ENCODE peak calls at places on chromosomes 7 and 10, in eight cellular contexts. L is left lung, J is neural progenitor cell, V is psoas muscle, B is transverse colon, Q is heart right ventricle, X is ovary, H is tibial nerve. E is an unnamed sample.

GRCh38 chr7:66643395-66643794 is 14.7 kb downstream of the KCTD7 start:
- DNase-seq in B (no peak), X (no peak), J (no peak), L (no peak), H (no peak), Q (no peak), V (no peak), E (no peak)

GRCh38 chr7:141362580-141363435 is 188.4 kb upstream of the AGK start:
- DNase-seq in B (no peak), Q (peak; percentile 38), L (no peak), V (no peak), X (no peak), J (no peak), H (no peak), E (peak; percentile 47)

GRCh38 chr7:158432369-158433270 is 155.0 kb downstream of the PTPRN2 start:
- DNase-seq in Q (no peak), X (no peak), L (no peak), V (no peak), H (no peak), J (no peak), B (peak; percentile 82), E (peak; percentile 1)

GRCh38 chr7:153530441-153530840 is 521.8 kb upstream of the DPP6 start:
- DNase-seq in B (no peak), J (no peak), H (no peak), V (no peak), L (no peak), X (no peak), Q (no peak), E (no peak)

GRCh38 chr10:133310399-133310755 is 1.7 kb downstream of the ZNF511 start:
- DNase-seq in H (no peak), V (no peak), L (peak; percentile 79), Q (no peak), B (no peak), X (no peak), J (no peak), E (no peak)

GRCh38 chr10:91381562-91381923 is 28.6 kb upstream of the HECTD2 start:
- DNase-seq in X (no peak), L (no peak), J (peak; percentile 7), B (no peak), V (no peak), Q (peak; percentile 6), H (no peak), E (no peak)

GRCh38 chr10:52578871-52579405 is 193.6 kb downstream of the MBL2 start:
- DNase-seq in V (no peak), B (no peak), L (no peak), X (no peak), Q (no peak), J (no peak), H (no peak), E (no peak)

GRCh38 chr7:82211333-82211732 is 232.2 kb downstream of the CACNA2D1 start:
- DNase-seq in Q (no peak), L (no peak), V (peak; percentile 59), X (no peak), B (no peak), H (no peak), J (no peak), E (no peak)

GRCh38 chr7:30923774-30924413 is 12.2 kb downstream of the AQP1 start:
- DNase-seq in L (peak; percentile 47), H (peak; percentile 2), Q (peak; percentile 3), X (peak; percentile 5), V (no peak), J (no peak), B (peak; percentile 3), E (no peak)

GRCh38 chr7:147771344-147771743 is 819.2 kb upstream of the C7orf33 start:
- DNase-seq in Q (no peak), X (no peak), H (no peak), J (peak; percentile 26), L (no peak), V (no peak), B (no peak), E (no peak)

GRCh38 chr10:17805921-17806577 is 3.1 kb upstream of the MRC1 start:
- DNase-seq in B (no peak), J (peak; percentile 21), Q (no peak), V (no peak), X (no peak), H (no peak), L (no peak), E (peak; percentile 12)

GRCh38 chr10:30059209-30060107 is at the start of gene JCAD:
- DNase-seq in L (peak; percentile 95), Q (peak; percentile 80), J (peak; percentile 90), X (peak; percentile 77), H (peak; percentile 75), B (peak; percentile 73), V (peak; percentile 85), E (peak; percentile 15)

GRCh38 chr10:52729259-52730104 is 43.1 kb downstream of the MBL2 start:
- DNase-seq in X (no peak), Q (no peak), H (no peak), B (no peak), L (no peak), V (no peak), J (peak; percentile 44), E (peak; percentile 18)

GRCh38 chr7:108003591-108003935 is 602 bp upstream of the LAMB1 start:
- DNase-seq in B (no peak), V (no peak), H (no peak), J (no peak), Q (no peak), L (no peak), X (no peak), E (no peak)
- H3K4me3 ChIP-seq in B (peak overlapping the region; percentile 77), V (peak overlapping the region; percentile 68), H (peak overlapping the region; percentile 82), J (peak overlapping the region; percentile 77), Q (peak overlapping the region; percentile 88), L (peak overlapping the region; percentile 43), X (peak overlapping the region; percentile 56), E (peak overlapping the region; percentile 80)

GRCh38 chr10:122341141-122341810 is 33.2 kb upstream of the PLEKHA1 start:
- DNase-seq in H (no peak), B (no peak), X (peak; percentile 30), Q (peak; percentile 56), V (no peak), L (no peak), J (no peak), E (no peak)
- H3K4me1 ChIP-seq in H (no peaks in the 10 kb centered on the region), B (peaks cover 22% of the 10 kb centered on the region), X (peaks cover 4% of the 10 kb centered on the region), Q (peaks cover 11% of the 10 kb centered on the region), V (peaks cover 8% of the 10 kb centered on the region), L (no peaks in the 10 kb centered on the region), J (peaks cover 4% of the 10 kb centered on the region), E (peaks cover 12% of the 10 kb centered on the region)

GRCh38 chr7:17305387-17306171 is 7.1 kb downstream of the AHR start:
- DNase-seq in V (no peak), H (no peak), B (no peak), L (no peak), J (no peak), Q (no peak), X (no peak), E (no peak)

GRCh38 chr7:17304926-17305325 is 6.5 kb downstream of the AHR start:
- DNase-seq in V (no peak), B (no peak), Q (no peak), L (no peak), H (no peak), X (no peak), J (no peak), E (peak; percentile 91)

GRCh38 chr7:17301491-17302101 is 3.1 kb downstream of the AHR start:
- DNase-seq in Q (peak; percentile 68), H (peak; percentile 91), V (no peak), L (no peak), J (peak; percentile 43), X (no peak), B (peak; percentile 32), E (peak; percentile 22)

GRCh38 chr7:17300012-17300411 is 1.6 kb downstream of the AHR start:
- DNase-seq in H (no peak), J (no peak), B (no peak), Q (no peak), V (no peak), X (no peak), L (no peak), E (peak; percentile 16)

GRCh38 chr7:17302575-17303142 is 4.2 kb downstream of the AHR start:
- DNase-seq in Q (no peak), X (no peak), V (no peak), J (no peak), L (no peak), B (no peak), H (no peak), E (peak; percentile 61)
- H3K4me3 ChIP-seq in Q (peak overlapping the region; percentile 92), X (no peak overlapping the region), V (peak overlapping the region; percentile 31), J (no peak overlapping the region), L (peak overlapping the region; percentile 80), B (peak overlapping the region; percentile 84), H (peak overlapping the region; percentile 93), E (peak overlapping the region; percentile 41)

GRCh38 chr7:5363729-5364128 is 59.9 kb downstream of the TNRC18 start:
- DNase-seq in V (no peak), Q (no peak), B (no peak), J (no peak), H (no peak), L (no peak), X (no peak), E (no peak)

GRCh38 chr7:5360451-5360850 is 63.2 kb downstream of the TNRC18 start:
- DNase-seq in X (no peak), Q (no peak), V (no peak), H (no peak), J (no peak), B (peak; percentile 29), L (no peak), E (no peak)

GRCh38 chr7:5360971-5361370 is 62.7 kb downstream of the TNRC18 start:
- DNase-seq in L (no peak), B (no peak), H (no peak), V (no peak), Q (no peak), J (no peak), X (no peak), E (no peak)

GRCh38 chr7:5361446-5362155 is 62.0 kb downstream of the TNRC18 start:
- DNase-seq in Q (no peak), H (no peak), B (no peak), X (no peak), V (no peak), L (no peak), J (no peak), E (no peak)

DNA sequence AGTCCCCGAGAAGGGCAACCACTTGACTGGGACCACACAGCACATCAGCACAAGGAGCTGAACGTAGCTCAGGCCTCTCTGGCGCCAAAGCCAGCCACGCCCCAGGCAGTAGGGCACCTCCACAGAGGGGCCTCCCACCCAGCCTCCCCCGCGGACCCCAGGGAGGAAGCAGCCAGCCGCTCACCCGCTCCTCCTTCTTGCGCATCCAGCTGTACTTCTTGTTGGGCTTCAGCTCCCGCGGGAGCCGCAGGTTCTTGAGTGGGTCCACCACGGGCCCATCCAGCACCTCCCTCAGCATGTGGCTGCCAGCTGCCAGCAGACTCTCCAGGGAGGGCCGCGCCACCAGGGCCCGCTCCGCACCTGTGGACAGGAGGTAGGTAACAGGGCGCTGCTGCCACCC is 61.2 kb downstream of the TNRC18 start:
- DNase-seq in L (no peak), Q (no peak), H (no peak), J (no peak), V (no peak), B (no peak), X (no peak), E (no peak)
- H3K4me1 ChIP-seq in L (peaks cover 39% of the 10 kb centered on the region), Q (peaks cover 23% of the 10 kb centered on the region), H (no peaks in the 10 kb centered on the region), J (no peaks in the 10 kb centered on the region), V (no peaks in the 10 kb centered on the region), B (peaks cover 17% of the 10 kb centered on the region), X (no peaks in the 10 kb centered on the region), E (no peaks in the 10 kb centered on the region)

DNA sequence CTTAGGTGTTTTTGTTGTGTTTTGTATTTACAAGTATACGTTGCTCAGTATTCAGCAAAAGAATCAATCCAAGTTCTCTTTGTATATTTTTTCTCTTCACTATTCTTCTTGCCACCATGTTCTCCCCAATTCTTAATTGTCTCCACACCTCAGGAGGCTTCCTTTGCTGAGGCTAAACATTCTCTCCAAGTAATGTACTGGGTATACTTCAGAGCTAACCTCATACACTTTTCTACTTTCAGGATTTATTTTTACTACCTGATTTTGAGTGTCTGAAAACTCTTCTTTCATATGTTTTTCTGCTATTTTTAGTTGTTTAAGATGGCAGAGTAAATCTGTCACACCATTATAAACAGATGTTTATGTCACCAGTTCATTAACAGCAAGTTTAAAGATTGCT is 354.8 kb upstream of the KCND2 start:
- DNase-seq in J (no peak), L (no peak), H (no peak), B (no peak), Q (no peak), V (no peak), X (no peak), E (no peak)
- H3K4me3 ChIP-seq in J (no peak overlapping the region), L (no peak overlapping the region), H (no peak overlapping the region), B (no peak overlapping the region), Q (no peak overlapping the region), V (no peak overlapping the region), X (no peak overlapping the region), E (no peak overlapping the region)

E was measured in mammary epithelial cell.